ENCODE peak calls at places on chromosomes 4 and X, in four cellular contexts. P is hippocampal formation; I is stimulated activated CD8-positive, alpha-beta memory T cell treated with anti-CD3 and anti-CD28 coated beads, Interleukin-4, amount 100 ng/mL, for 1 hour; H is ovary. N is an unnamed sample.

GRCh38 chrX:13223868-13224555 is 95.8 kb downstream of the ATXN3L start:
- DNase-seq in P (no peak), I (no peak), H (no peak), N (no peak)

GRCh38 chr4:141900841-141901240 is 264.5 kb downstream of the IL15 start:
- DNase-seq in P (no peak), I (no peak), H (no peak), N (no peak)

GRCh38 chr4:26087108-26087507 is 173.1 kb downstream of the SMIM20 start:
- DNase-seq in P (no peak), I (no peak), H (no peak), N (no peak)

GRCh38 chr4:10619220-10619619 is 65.3 kb downstream of the CLNK start:
- DNase-seq in P (no peak), I (no peak), H (no peak), N (no peak)

GRCh38 chr4:139694522-139694921 is 28.9 kb downstream of the MGST2 start:
- DNase-seq in P (no peak), I (no peak), H (no peak), N (no peak)

GRCh38 chr4:82694106-82694505 is 104.5 kb downstream of the SCD5 start:
- DNase-seq in P (no peak), I (no peak), H (no peak), N (peak)

GRCh38 chrX:27336466-27337091 is 126.6 kb downstream of the PPP4R3C start:
- DNase-seq in P (no peak), I (no peak), H (peak), N (no peak)

GRCh38 chr4:40710484-40711269 is 39.1 kb upstream of the NSUN7 start:
- DNase-seq in P (no peak), I (no peak), H (no peak), N (no peak)

GRCh38 chr4:8477095-8477635 is 36.6 kb downstream of the TRMT44 start:
- DNase-seq in P (no peak), I (no peak), H (no peak), N (no peak)

GRCh38 chr4:83771113-83771705 is 235.3 kb downstream of the GPAT3 start:
- DNase-seq in P (no peak), I (no peak), H (no peak), N (no peak)

GRCh38 chr4:36192922-36193321 is 51.4 kb downstream of the ARAP2 start:
- DNase-seq in P (no peak), I (no peak), H (no peak), N (no peak)

GRCh38 chr4:32789026-32789608 is 2068.9 kb downstream of the PCDH7 start:
- DNase-seq in P (no peak), I (no peak), H (no peak), N (no peak)

GRCh38 chr4:155413451-155413850 is 36.7 kb upstream of the MAP9 start:
- DNase-seq in P (no peak), I (no peak), H (no peak), N (no peak)

GRCh38 chr4:168882650-168883233 is 127.3 kb downstream of the CBR4 start:
- DNase-seq in P (no peak), I (no peak), H (no peak), N (no peak)

GRCh38 chrX:49250578-49250977 is 13.9 kb downstream of the FOXP3 start:
- DNase-seq in P (no peak), I (no peak), H (no peak), N (no peak)

GRCh38 chr4:7412586-7412975 is 22.1 kb downstream of the PSAPL1 start:
- DNase-seq in P (no peak), I (no peak), H (peak), N (no peak)

GRCh38 chr4:121758896-121759568 is 5.9 kb downstream of the SMIM43 start:
- DNase-seq in P (no peak), I (no peak), H (no peak), N (no peak)

GRCh38 chr4:2341261-2341841 is 77.1 kb downstream of the ZFYVE28 start:
- DNase-seq in P (no peak), I (no peak), H (peak), N (no peak)

GRCh38 chr4:181007751-181008150 is 1235.5 kb upstream of the TENM3 start:
- DNase-seq in P (no peak), I (no peak), H (no peak), N (peak)

GRCh38 chr4:83189631-83190136 is 75.2 kb upstream of the PLAC8 start:
- DNase-seq in P (no peak), I (no peak), H (no peak), N (no peak)

N was measured in esophagus muscularis mucosa.